ENCODE peak calls at places on chromosomes 3 and 15, in seven cellular contexts. S, D, E, Q, N, X and H are unnamed samples.

GRCh38 chr3:120145498-120146285 is 51.4 kb upstream of the GSK3B start:
- DNase-seq in S (peak; percentile 35), D (peak; percentile 21), E (no peak), Q (no peak), N (no peak), X (peak; percentile 86), H (peak; percentile 88)

GRCh38 chr3:2774485-2774884 is 335.7 kb downstream of the IL5RA start:
- DNase-seq in S (no peak), D (no peak), E (no peak), Q (no peak), N (no peak), X (no peak), H (no peak)

GRCh38 chr15:77870195-77871065 is 207.1 kb downstream of the TBC1D2B start:
- DNase-seq in S (peak; percentile 84), D (peak; percentile 65), E (peak; percentile 92), Q (peak; percentile 64), N (peak; percentile 24), X (peak; percentile 69), H (no peak)

GRCh38 chr3:38843898-38844297 is 27.9 kb upstream of the SCN10A start:
- DNase-seq in S (peak; percentile 52), D (no peak), E (no peak), Q (peak; percentile 5), N (no peak), X (peak; percentile 76), H (no peak)

GRCh38 chr3:119794971-119795612 is 13.2 kb downstream of the NR1I2 start:
- DNase-seq in S (peak; percentile 86), D (no peak), E (peak; percentile 35), Q (no peak), N (no peak), X (peak; percentile 25), H (no peak)

GRCh38 chr15:37907136-37907535 is 27.3 kb upstream of the TMCO5A start:
- DNase-seq in S (no peak), D (no peak), E (no peak), Q (no peak), N (no peak), X (peak; percentile 53), H (no peak)

GRCh38 chr3:150252462-150252861 is 155.6 kb upstream of the TSC22D2 start:
- DNase-seq in S (no peak), D (no peak), E (no peak), Q (no peak), N (no peak), X (peak; percentile 53), H (no peak)

GRCh38 chr3:114800272-114800671 is 346.8 kb downstream of the ZBTB20 start:
- DNase-seq in S (no peak), D (no peak), E (no peak), Q (no peak), N (no peak), X (no peak), H (no peak)

GRCh38 chr3:129626744-129627349 is 20.4 kb upstream of the PLXND1 start:
- DNase-seq in S (peak; percentile 93), D (peak; percentile 85), E (peak; percentile 87), Q (peak; percentile 94), N (peak; percentile 45), X (peak; percentile 89), H (no peak)

GRCh38 chr15:66293419-66294156 is at the start of gene DIS3L:
- DNase-seq in S (peak; percentile 80), D (peak; percentile 70), E (peak; percentile 62), Q (peak; percentile 97), N (peak; percentile 43), X (peak; percentile 66), H (no peak)